ENCODE peak calls at places on chromosomes 12 and 14, in nine cellular contexts. M is AG04450, K is neural crest cell, C is GM06990, R is mesothelial cell of epicardium, J is psoas muscle, X is Panc1, L is GM20000, A is fibroblast of mammary gland. V is an unnamed sample.

GRCh38 chr14:94738786-94739185 is 31.1 kb downstream of the GSC start:
- DNase-seq in M (no peak), K (no peak), C (no peak), R (no peak), J (no peak), X (no peak), L (no peak), A (peak), V (no peak)

GRCh38 chr14:97779140-97779539 is 982.0 kb downstream of the VRK1 start:
- DNase-seq in M (no peak), K (no peak), C (no peak), R (no peak), J (no peak), X (no peak), L (no peak), A (no peak), V (no peak)

GRCh38 chr12:126337556-126337955 is 1272.3 kb downstream of the AACS start:
- DNase-seq in M (peak), K (no peak), C (no peak), R (no peak), J (no peak), X (no peak), L (no peak), A (peak), V (no peak)

GRCh38 chr14:56787530-56787929 is 22.7 kb downstream of the OTX2 start:
- DNase-seq in M (no peak), K (no peak), C (no peak), R (no peak), J (no peak), X (no peak), L (no peak), A (peak), V (no peak)

GRCh38 chr12:47686645-47687240 is 19.1 kb downstream of the RPAP3 start:
- DNase-seq in M (peak), K (peak), C (no peak), R (no peak), J (no peak), X (no peak), L (peak), A (peak), V (no peak)

GRCh38 chr12:14403711-14404164 is 38.3 kb downstream of the ATF7IP start:
- DNase-seq in M (no peak), K (no peak), C (peak), R (no peak), J (no peak), X (no peak), L (peak), A (peak), V (no peak)

GRCh38 chr12:43883748-43884147 is 47.9 kb downstream of the TMEM117 start:
- DNase-seq in M (no peak), K (no peak), C (no peak), R (no peak), J (no peak), X (no peak), L (no peak), A (no peak), V (no peak)

GRCh38 chr12:88247241-88247643 is 105.1 kb downstream of the TMTC3 start:
- DNase-seq in M (no peak), K (no peak), C (no peak), R (no peak), J (no peak), X (no peak), L (no peak), A (peak), V (no peak)

GRCh38 chr12:4857472-4858291 is 52.0 kb upstream of the KCNA1 start:
- DNase-seq in M (peak), K (peak), C (peak), R (peak), J (peak), X (peak), L (peak), A (peak), V (peak)

GRCh38 chr12:66668311-66668710 is 10.6 kb downstream of the GRIP1 start:
- DNase-seq in M (no peak), K (no peak), C (no peak), R (no peak), J (no peak), X (no peak), L (no peak), A (no peak), V (no peak)

GRCh38 chr14:75875958-75876357 is 105.8 kb downstream of the TGFB3 start:
- DNase-seq in M (no peak), K (no peak), C (peak), R (no peak), J (no peak), X (no peak), L (peak), A (peak), V (no peak)

GRCh38 chr12:8012910-8013309 is 19.6 kb upstream of the FOXJ2 start:
- DNase-seq in M (no peak), K (no peak), C (no peak), R (no peak), J (no peak), X (no peak), L (no peak), A (no peak), V (no peak)

GRCh38 chr12:50302686-50303085 is 19.4 kb upstream of the LIMA1 start:
- DNase-seq in M (no peak), K (no peak), C (no peak), R (no peak), J (no peak), X (no peak), L (no peak), A (peak), V (no peak)

GRCh38 chr12:107522692-107523477 is 162.7 kb upstream of the PWP1 start:
- DNase-seq in M (no peak), K (peak), C (no peak), R (no peak), J (no peak), X (no peak), L (no peak), A (no peak), V (no peak)

GRCh38 chr12:27517532-27517931 is 6.5 kb upstream of the PPFIBP1 start:
- DNase-seq in M (no peak), K (no peak), C (no peak), R (no peak), J (no peak), X (no peak), L (no peak), A (no peak), V (no peak)

GRCh38 chr12:23950775-23951391 is 1.4 kb upstream of the SOX5 start:
- DNase-seq in M (no peak), K (peak), C (no peak), R (peak), J (peak), X (no peak), L (no peak), A (peak), V (no peak)

GRCh38 chr14:23512156-23512555 is 39.4 kb downstream of the ZFHX2 start:
- DNase-seq in M (no peak), K (no peak), C (no peak), R (no peak), J (no peak), X (no peak), L (peak), A (no peak), V (no peak)

GRCh38 chr14:50335389-50335788 is 23.3 kb downstream of the DMAC2L start:
- DNase-seq in M (no peak), K (peak), C (no peak), R (no peak), J (peak), X (no peak), L (no peak), A (peak), V (peak)

GRCh38 chr12:88726806-88727722 is 146.8 kb upstream of the KITLG start:
- DNase-seq in M (peak), K (no peak), C (no peak), R (no peak), J (no peak), X (peak), L (no peak), A (peak), V (no peak)

GRCh38 chr12:3427956-3428355 is 63.0 kb upstream of the PRMT8 start:
- DNase-seq in M (no peak), K (no peak), C (no peak), R (no peak), J (no peak), X (no peak), L (no peak), A (no peak), V (no peak)

GRCh38 chr12:49331360-49332222 is 5.4 kb downstream of the C1QL4 start:
- DNase-seq in M (peak), K (peak), C (no peak), R (peak), J (peak), X (no peak), L (peak), A (peak), V (peak)

GRCh38 chr14:38973083-38973700 is 129.8 kb downstream of the SEC23A start:
- DNase-seq in M (no peak), K (no peak), C (no peak), R (no peak), J (no peak), X (no peak), L (no peak), A (no peak), V (no peak)

GRCh38 chr14:73713804-73714655 is at the start of gene PNMA1:
- DNase-seq in M (no peak), K (peak), C (peak), R (peak), J (peak), X (no peak), L (peak), A (peak), V (peak)

GRCh38 chr12:50925342-50925651 is 27.0 kb upstream of the HIGD1C start:
- DNase-seq in M (no peak), K (no peak), C (no peak), R (no peak), J (no peak), X (no peak), L (no peak), A (no peak), V (no peak)

GRCh38 chr12:52395761-52396434 is 10.2 kb downstream of the KRT82 start:
- DNase-seq in M (no peak), K (no peak), C (no peak), R (no peak), J (peak), X (no peak), L (no peak), A (peak), V (no peak)

GRCh38 chr14:21136024-21136423 is 19.8 kb downstream of the OR5AU1 start:
- DNase-seq in M (no peak), K (no peak), C (no peak), R (no peak), J (no peak), X (no peak), L (peak), A (peak), V (no peak)

GRCh38 chr14:65286443-65286842 is 126.1 kb upstream of the FUT8 start:
- DNase-seq in M (no peak), K (no peak), C (no peak), R (no peak), J (no peak), X (no peak), L (peak), A (peak), V (no peak)

GRCh38 chr12:88590851-88591250 is 10.6 kb upstream of the KITLG start:
- DNase-seq in M (no peak), K (no peak), C (no peak), R (no peak), J (no peak), X (no peak), L (no peak), A (peak), V (no peak)

GRCh38 chr12:75505706-75506312 is 5.6 kb downstream of the KRR1 start:
- DNase-seq in M (no peak), K (no peak), C (no peak), R (no peak), J (no peak), X (no peak), L (no peak), A (peak), V (no peak)

GRCh38 chr12:57898308-57898970 is 42.9 kb upstream of the ATP23 start:
- DNase-seq in M (no peak), K (no peak), C (no peak), R (no peak), J (no peak), X (no peak), L (peak), A (no peak), V (no peak)

GRCh38 chr14:38944691-38945090 is 158.3 kb downstream of the SEC23A start:
- DNase-seq in M (no peak), K (no peak), C (no peak), R (no peak), J (no peak), X (no peak), L (no peak), A (no peak), V (no peak)

DNA sequence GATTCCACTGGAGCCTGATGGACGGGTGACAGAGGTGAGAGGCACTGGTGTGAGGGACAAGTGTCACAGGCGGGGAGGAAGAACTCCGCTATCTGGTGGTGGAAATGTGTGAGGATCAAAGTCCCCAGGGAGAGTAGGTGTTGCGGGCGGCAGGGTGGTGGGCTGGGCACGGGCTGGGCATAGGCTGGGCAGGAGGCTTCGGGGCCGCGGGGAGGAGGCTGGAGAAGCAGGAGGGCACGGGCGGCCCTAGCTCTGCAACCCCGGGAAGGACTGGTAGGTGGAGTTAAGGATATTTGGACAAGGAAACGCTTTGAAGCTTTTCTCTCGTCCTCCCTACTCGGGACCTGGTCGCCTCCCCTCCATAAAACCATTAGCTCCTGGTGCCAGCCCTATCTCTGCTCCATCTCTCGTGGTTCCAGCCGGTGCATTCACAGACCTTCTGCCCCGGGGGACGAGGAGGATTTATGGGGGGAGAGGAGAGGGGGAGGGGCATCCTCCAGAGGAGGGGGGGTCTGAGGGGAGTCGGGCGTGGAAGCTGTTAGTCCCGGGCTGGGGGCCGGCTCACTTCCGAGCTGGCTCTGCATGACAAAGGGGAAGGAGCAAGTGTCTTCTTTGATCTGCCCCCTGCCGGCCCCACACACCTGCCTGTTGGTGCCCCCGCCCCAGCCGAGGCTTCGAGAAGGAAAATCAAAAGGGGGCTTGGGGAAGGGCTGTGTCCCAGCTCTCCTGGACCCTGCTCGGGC is 478 bp downstream of the WNT5B start:
- DNase-seq in M (no peak), K (no peak), C (peak), R (peak), J (no peak), X (no peak), L (peak), A (peak), V (no peak)
- TF ChIP-seq CTCF in M (no peak), K (no peak), C (peak), R (peak), J (no peak), X (no peak), L (no peak), A (no peak), V (no peak)

DNA sequence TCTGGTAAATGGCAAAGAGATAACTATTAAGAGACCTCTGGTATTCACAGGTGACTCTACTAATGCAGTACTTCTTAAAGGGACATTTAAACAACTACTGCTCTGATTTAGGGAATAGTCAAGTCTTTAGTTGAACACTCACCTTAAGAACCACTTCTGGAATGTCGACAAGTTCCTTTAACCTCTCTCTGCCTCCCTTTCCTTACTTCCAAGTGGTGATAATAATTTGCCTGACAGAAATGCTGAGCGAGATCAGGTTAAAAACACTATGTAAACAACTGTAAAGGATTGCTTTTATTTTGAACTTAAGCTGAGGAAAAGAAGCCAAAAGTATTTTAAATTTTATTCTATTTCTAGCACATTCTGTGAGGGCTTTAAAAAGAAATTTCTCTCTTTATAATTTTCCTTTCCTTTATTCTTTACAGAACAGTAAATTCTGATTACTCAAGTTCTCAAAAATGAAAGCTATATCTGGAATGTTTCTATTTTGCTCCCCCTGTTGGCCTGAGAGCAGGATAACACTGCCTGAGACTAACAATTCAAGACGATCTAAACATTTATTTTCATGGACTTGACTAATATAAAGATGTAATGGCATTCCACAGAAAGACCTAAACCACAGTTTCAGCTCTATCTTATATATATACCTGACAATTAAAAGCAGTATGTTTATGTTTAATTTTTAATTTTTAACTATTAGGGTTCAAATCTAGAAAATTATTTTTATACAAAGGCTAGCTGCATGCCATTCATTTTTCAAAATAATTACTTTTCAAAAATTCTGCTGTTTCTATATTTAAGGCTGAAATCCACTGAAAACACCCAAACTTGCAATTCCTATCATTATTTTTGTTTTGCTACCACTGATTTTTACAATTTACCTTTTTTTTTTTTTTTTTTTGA is 29.2 kb downstream of the ZCCHC8 start:
- DNase-seq in M (peak), K (no peak), C (no peak), R (no peak), J (no peak), X (no peak), L (peak), A (peak), V (no peak)
- TF ChIP-seq CTCF in M (peak), K (peak), C (peak), R (peak), J (peak), X (peak), L (peak), A (peak), V (peak)

GRCh38 chr12:110861729-110862128 is 14.9 kb downstream of the CCDC63 start:
- DNase-seq in M (no peak), K (no peak), C (no peak), R (no peak), J (no peak), X (no peak), L (no peak), A (no peak), V (no peak)
- TF ChIP-seq CTCF in M (no peak), K (no peak), C (peak), R (no peak), J (no peak), X (peak), L (no peak), A (no peak), V (peak)

GRCh38 chr12:67705394-67706370 is 57.1 kb downstream of the DYRK2 start:
- DNase-seq in M (no peak), K (no peak), C (no peak), R (no peak), J (no peak), X (no peak), L (no peak), A (peak), V (peak)
- TF ChIP-seq CTCF in M (no peak), K (no peak), C (no peak), R (no peak), J (no peak), X (no peak), L (no peak), A (no peak), V (no peak)

DNA sequence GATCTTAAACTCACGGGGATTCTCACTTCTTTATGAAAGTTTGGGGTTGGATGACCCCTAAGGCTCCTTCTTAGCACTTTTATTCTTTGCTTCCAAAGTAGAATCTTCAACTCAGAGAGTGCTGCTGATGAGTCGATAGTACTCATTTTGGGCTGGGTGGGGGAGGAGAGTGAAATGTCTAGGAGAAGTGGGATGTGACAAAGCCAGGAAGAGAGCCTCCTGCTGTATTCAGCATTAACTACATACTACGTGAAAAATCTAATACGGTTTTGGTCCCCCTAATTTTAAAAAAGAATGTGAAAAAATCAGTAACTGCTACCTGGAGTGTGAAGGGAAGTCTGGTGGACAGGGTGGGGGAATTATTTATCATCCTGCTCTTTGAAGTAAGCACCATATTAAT is 148.3 kb downstream of the SAMD4A start:
- DNase-seq in M (no peak), K (no peak), C (no peak), R (no peak), J (no peak), X (no peak), L (no peak), A (peak), V (no peak)
- TF ChIP-seq CTCF in M (peak), K (no peak), C (no peak), R (no peak), J (no peak), X (no peak), L (no peak), A (peak), V (peak)